ENCODE peak calls at places on chromosomes 11 and 22, in four cellular contexts. One of them, this sample, is unnamed.

GRCh38 chr11:107157146-107157808 is 139.0 kb upstream of the GUCY1A2 start:
- DNase-seq in IMR-90: no peak
- DNase-seq in mesendoderm: peak; percentile 64
- DNase-seq in H9: no peak
- DNase-seq in this sample: peak; percentile 21

GRCh38 chr11:79447039-79447438 is 6.2 kb upstream of the TENM4 start:
- DNase-seq in mesendoderm: peak; percentile 58
- DNase-seq in IMR-90: no peak
- DNase-seq in H9: no peak
- DNase-seq in this sample: no peak

GRCh38 chr11:111302298-111302697 is 4.0 kb downstream of the POU2AF3 start:
- DNase-seq in H9: no peak
- DNase-seq in mesendoderm: no peak
- DNase-seq in IMR-90: no peak
- DNase-seq in this sample: no peak

GRCh38 chr11:134030853-134031252 is 38.0 kb upstream of the JAM3 start:
- DNase-seq in mesendoderm: peak; percentile 43
- DNase-seq in IMR-90: no peak
- DNase-seq in H9: no peak
- DNase-seq in this sample: peak; percentile 64

GRCh38 chr11:60469723-60470122 is 14.1 kb downstream of the MS4A1 start:
- DNase-seq in IMR-90: no peak
- DNase-seq in mesendoderm: no peak
- DNase-seq in H9: no peak
- DNase-seq in this sample: no peak

GRCh38 chr11:19800162-19800561 is 87.5 kb downstream of the NAV2 start:
- DNase-seq in mesendoderm: no peak
- DNase-seq in H9: no peak
- DNase-seq in IMR-90: no peak
- DNase-seq in this sample: no peak

GRCh38 chr11:1652778-1653540 is 23.4 kb downstream of the KRTAP5-5 start:
- DNase-seq in mesendoderm: peak; percentile 62
- DNase-seq in IMR-90: peak; percentile 29
- DNase-seq in H9: peak; percentile 76
- DNase-seq in this sample: peak; percentile 95

GRCh38 chr11:33719587-33719986 is 16.6 kb downstream of the CD59 start:
- DNase-seq in H9: no peak
- DNase-seq in IMR-90: no peak
- DNase-seq in mesendoderm: no peak
- DNase-seq in this sample: no peak

GRCh38 chr11:66856496-66857233 is at the start of gene LRFN4:
- DNase-seq in H9: no peak
- DNase-seq in mesendoderm: peak; percentile 64
- DNase-seq in IMR-90: no peak
- DNase-seq in this sample: no peak

GRCh38 chr11:63841554-63841953 is 2.6 kb downstream of the MARK2 start:
- DNase-seq in IMR-90: peak; percentile 22
- DNase-seq in mesendoderm: peak; percentile 84
- DNase-seq in H9: peak; percentile 65
- DNase-seq in this sample: peak; percentile 61

GRCh38 chr11:63838682-63839507 is at the start of gene MARK2:
- DNase-seq in H9: peak; percentile 98
- DNase-seq in mesendoderm: peak; percentile 99
- DNase-seq in IMR-90: peak; percentile 96
- DNase-seq in this sample: peak; percentile 97

GRCh38 chr11:63840356-63841060 is 1.6 kb downstream of the MARK2 start:
- DNase-seq in mesendoderm: no peak
- DNase-seq in H9: no peak
- DNase-seq in IMR-90: no peak
- DNase-seq in this sample: no peak

GRCh38 chr11:63838150-63838681 is 694 bp upstream of the MARK2 start:
- DNase-seq in H9: peak; percentile 52
- DNase-seq in IMR-90: no peak
- DNase-seq in mesendoderm: peak; percentile 46
- DNase-seq in this sample: no peak

DNA sequence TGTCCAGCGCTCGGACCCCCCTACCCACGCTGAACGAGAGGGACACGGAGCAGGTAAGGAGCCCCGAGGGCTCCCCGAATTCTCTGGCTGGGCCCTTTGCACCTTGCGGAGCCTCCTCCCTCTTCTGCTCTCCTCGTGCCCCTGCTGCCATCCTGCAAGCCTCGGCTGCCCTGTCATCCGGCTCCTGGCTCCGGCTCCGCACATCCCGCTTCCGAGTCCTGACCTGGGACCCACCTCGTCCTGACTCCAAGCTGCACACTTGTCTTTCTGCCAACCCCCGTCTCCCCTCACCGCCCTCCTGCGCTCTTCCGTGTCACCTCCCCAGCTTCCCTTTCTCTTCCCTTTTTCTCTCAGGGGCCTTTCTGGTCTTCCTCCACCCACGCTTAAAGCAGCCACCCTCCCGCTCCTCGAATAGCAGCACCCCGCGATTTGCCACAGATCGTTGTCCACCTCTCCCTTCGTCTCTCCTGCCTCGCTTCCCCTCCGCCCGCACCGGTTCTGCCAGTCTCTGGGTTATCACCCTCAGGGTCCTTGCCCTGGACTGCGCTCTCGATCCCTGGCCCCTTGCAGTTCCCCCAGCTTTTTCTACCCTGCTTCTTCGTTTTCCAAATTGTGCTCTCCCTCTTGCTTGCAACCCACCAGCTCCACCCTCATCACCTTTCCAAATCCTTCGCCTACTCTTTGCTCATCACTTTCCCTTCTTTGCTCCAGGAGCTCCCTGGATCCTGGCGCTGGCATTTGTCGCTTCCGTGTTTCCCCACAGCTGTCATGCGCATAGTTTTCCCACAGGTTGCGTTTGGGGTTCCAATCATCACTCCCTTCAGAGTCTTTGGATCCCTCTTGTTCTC is 822 bp downstream of the MARK2 start:
- DNase-seq in IMR-90: no peak
- DNase-seq in mesendoderm: no peak
- DNase-seq in H9: no peak
- DNase-seq in this sample: no peak
- H3K56ac ChIP-seq in IMR-90: peak overlapping the region; percentile 22
- H3K56ac ChIP-seq in mesendoderm: peak overlapping the region; percentile 97
- H3K56ac ChIP-seq in H9: no peak overlapping the region
- H3K56ac ChIP-seq in this sample: peak overlapping the region; percentile 12

GRCh38 chr11:117795726-117796455 is 1.1 kb downstream of the DSCAML1 start:
- DNase-seq in IMR-90: no peak
- DNase-seq in H9: peak; percentile 61
- DNase-seq in mesendoderm: no peak
- DNase-seq in this sample: no peak

GRCh38 chr11:117794772-117795629 is 2.0 kb downstream of the DSCAML1 start:
- DNase-seq in mesendoderm: peak; percentile 9
- DNase-seq in H9: no peak
- DNase-seq in IMR-90: no peak
- DNase-seq in this sample: no peak

GRCh38 chr11:117794144-117794543 is 2.9 kb downstream of the DSCAML1 start:
- DNase-seq in IMR-90: no peak
- DNase-seq in H9: no peak
- DNase-seq in mesendoderm: no peak
- DNase-seq in this sample: no peak

GRCh38 chr11:117799634-117800033 is 2.6 kb upstream of the DSCAML1 start:
- DNase-seq in IMR-90: no peak
- DNase-seq in mesendoderm: no peak
- DNase-seq in H9: no peak
- DNase-seq in this sample: no peak

GRCh38 chr11:117796456-117797428 is at the start of gene DSCAML1:
- DNase-seq in mesendoderm: peak; percentile 27
- DNase-seq in IMR-90: no peak
- DNase-seq in H9: no peak
- DNase-seq in this sample: peak; percentile 77
- H3K56ac ChIP-seq in mesendoderm: peak within 1 kb of the TSS; percentile 64
- H3K56ac ChIP-seq in IMR-90: no peak within 1 kb of the TSS
- H3K56ac ChIP-seq in H9: no peak within 1 kb of the TSS
- H3K56ac ChIP-seq in this sample: no peak within 1 kb of the TSS

GRCh38 chr11:123707606-123708205 is 33.8 kb downstream of the ZNF202 start:
- DNase-seq in mesendoderm: peak; percentile 86
- DNase-seq in H9: peak; percentile 60
- DNase-seq in IMR-90: peak; percentile 77
- DNase-seq in this sample: peak; percentile 15
- H3K56ac ChIP-seq in mesendoderm: no peak overlapping the region
- H3K56ac ChIP-seq in H9: no peak overlapping the region
- H3K56ac ChIP-seq in IMR-90: no peak overlapping the region
- H3K56ac ChIP-seq in this sample: no peak overlapping the region

GRCh38 chr11:11280826-11281225 is 72.2 kb downstream of the CSNK2A3 start:
- DNase-seq in mesendoderm: no peak
- DNase-seq in IMR-90: no peak
- DNase-seq in H9: no peak
- DNase-seq in this sample: no peak
- H3K56ac ChIP-seq in mesendoderm: peak overlapping the region; percentile 68
- H3K56ac ChIP-seq in IMR-90: no peak overlapping the region
- H3K56ac ChIP-seq in H9: no peak overlapping the region
- H3K56ac ChIP-seq in this sample: no peak overlapping the region

GRCh38 chr22:44242946-44243724 is 62.4 kb downstream of the PARVG start:
- DNase-seq in IMR-90: no peak
- DNase-seq in H9: peak; percentile 24
- DNase-seq in mesendoderm: no peak
- DNase-seq in this sample: peak; percentile 31

DNA sequence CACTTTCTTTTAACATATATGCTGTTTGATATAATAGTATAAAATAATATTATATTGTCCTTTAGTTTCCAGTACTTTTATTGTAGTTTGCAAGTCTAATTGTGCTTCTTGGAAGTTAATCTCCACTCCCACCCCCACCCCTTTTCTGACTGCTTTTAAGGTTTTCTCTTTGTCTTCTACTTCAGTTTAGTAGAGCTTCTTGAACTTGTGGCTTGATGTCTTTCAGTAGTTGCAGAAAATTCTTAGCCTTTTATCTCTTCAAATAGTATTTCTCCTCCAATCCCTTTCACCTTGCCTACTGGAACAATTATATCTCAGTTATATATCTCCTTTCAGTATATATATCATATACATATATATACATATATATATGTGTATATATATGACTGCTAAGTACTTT is 56.6 kb downstream of the PARVG start:
- DNase-seq in IMR-90: no peak
- DNase-seq in H9: no peak
- DNase-seq in mesendoderm: no peak
- DNase-seq in this sample: no peak
- H3K56ac ChIP-seq in IMR-90: no peak overlapping the region
- H3K56ac ChIP-seq in H9: no peak overlapping the region
- H3K56ac ChIP-seq in mesendoderm: no peak overlapping the region
- H3K56ac ChIP-seq in this sample: no peak overlapping the region

GRCh38 chr22:38866024-38866398 is 6.0 kb downstream of the CBX6 start:
- DNase-seq in mesendoderm: no peak
- DNase-seq in IMR-90: no peak
- DNase-seq in H9: no peak
- DNase-seq in this sample: no peak
- H3K56ac ChIP-seq in mesendoderm: no peak overlapping the region
- H3K56ac ChIP-seq in IMR-90: no peak overlapping the region
- H3K56ac ChIP-seq in H9: no peak overlapping the region
- H3K56ac ChIP-seq in this sample: no peak overlapping the region